ENCODE peak calls at places on chromosomes 2 and 18, in six cellular contexts. Y, H, B, V, Z and E are unnamed samples.

GRCh38 chr2:239329972-239330572 is 70.7 kb downstream of the HDAC4 start:
- DNase-seq in Y (no peak), H (no peak), B (no peak), V (peak; percentile 61), Z (no peak), E (no peak)

GRCh38 chr2:224410946-224411561 is 9.1 kb upstream of the FAM124B start:
- DNase-seq in Y (no peak), H (no peak), B (no peak), V (no peak), Z (no peak), E (no peak)

GRCh38 chr2:1856922-1857321 is 112.6 kb upstream of the PXDN start:
- DNase-seq in Y (no peak), H (no peak), B (no peak), V (no peak), Z (no peak), E (peak; percentile 20)

GRCh38 chr2:126835811-126836210 is 62.9 kb upstream of the TEX51 start:
- DNase-seq in Y (no peak), H (no peak), B (no peak), V (no peak), Z (no peak), E (no peak)

GRCh38 chr2:203960791-203961190 is 24.2 kb downstream of the ICOS start:
- DNase-seq in Y (no peak), H (no peak), B (no peak), V (no peak), Z (no peak), E (peak; percentile 9)

GRCh38 chr2:134002391-134002790 is 251.5 kb upstream of the MGAT5 start:
- DNase-seq in Y (no peak), H (no peak), B (no peak), V (no peak), Z (no peak), E (no peak)

GRCh38 chr18:35524236-35524635 is 26.5 kb upstream of the INO80C start:
- DNase-seq in Y (peak; percentile 57), H (no peak), B (no peak), V (no peak), Z (no peak), E (no peak)

GRCh38 chr2:23861952-23862351 is 65.0 kb downstream of the ATAD2B start:
- DNase-seq in Y (no peak), H (no peak), B (no peak), V (no peak), Z (no peak), E (no peak)

GRCh38 chr18:68916734-68917133 is 118.9 kb downstream of the CCDC102B start:
- DNase-seq in Y (no peak), H (no peak), B (no peak), V (no peak), Z (no peak), E (no peak)

GRCh38 chr2:59322005-59322404 is 1080.9 kb upstream of the FANCL start:
- DNase-seq in Y (no peak), H (no peak), B (no peak), V (no peak), Z (no peak), E (no peak)

GRCh38 chr2:88669371-88670214 is 21.9 kb upstream of the RPIA start:
- DNase-seq in Y (no peak), H (no peak), B (no peak), V (peak; percentile 53), Z (no peak), E (peak; percentile 40)

GRCh38 chr2:83596592-83597339 is 862.3 kb downstream of the SUCLG1 start:
- DNase-seq in Y (no peak), H (no peak), B (no peak), V (no peak), Z (no peak), E (no peak)

GRCh38 chr2:208150956-208151355 is 5.0 kb upstream of the CRYGB start:
- DNase-seq in Y (no peak), H (no peak), B (no peak), V (no peak), Z (no peak), E (no peak)

GRCh38 chr18:2932247-2933181 is 80.4 kb downstream of the LPIN2 start:
- DNase-seq in Y (no peak), H (peak; percentile 34), B (peak; percentile 11), V (peak; percentile 64), Z (no peak), E (peak; percentile 57)

GRCh38 chr2:239177908-239178307 is 222.9 kb downstream of the HDAC4 start:
- DNase-seq in Y (no peak), H (no peak), B (no peak), V (no peak), Z (no peak), E (no peak)

GRCh38 chr2:176817061-176817565 is 395.5 kb upstream of the HNRNPA3 start:
- DNase-seq in Y (no peak), H (no peak), B (no peak), V (peak; percentile 57), Z (no peak), E (no peak)

GRCh38 chr18:24270358-24270936 is 127.2 kb downstream of the OSBPL1A start:
- DNase-seq in Y (no peak), H (no peak), B (no peak), V (no peak), Z (no peak), E (no peak)

GRCh38 chr18:24273596-24273995 is 124.0 kb downstream of the OSBPL1A start:
- DNase-seq in Y (no peak), H (no peak), B (no peak), V (no peak), Z (no peak), E (no peak)

GRCh38 chr18:24270937-24271380 is 126.7 kb downstream of the OSBPL1A start:
- DNase-seq in Y (no peak), H (no peak), B (no peak), V (no peak), Z (no peak), E (peak; percentile 37)

GRCh38 chr18:24268784-24269550 is 128.7 kb downstream of the OSBPL1A start:
- DNase-seq in Y (no peak), H (no peak), B (no peak), V (no peak), Z (no peak), E (no peak)

GRCh38 chr18:24271381-24272331 is 126.0 kb downstream of the OSBPL1A start:
- DNase-seq in Y (peak; percentile 90), H (no peak), B (peak; percentile 50), V (peak; percentile 89), Z (no peak), E (peak; percentile 63)
- H3K27ac ChIP-seq in Y (peak overlapping the region; percentile 85), H (no peak overlapping the region), B (no peak overlapping the region), V (peak overlapping the region; percentile 48), Z (peak overlapping the region; percentile 95), E (peak overlapping the region; percentile 66)

GRCh38 chr2:101116841-101117552 is 34.2 kb downstream of the TBC1D8 start:
- DNase-seq in Y (no peak), H (no peak), B (no peak), V (no peak), Z (no peak), E (no peak)

GRCh38 chr2:101115664-101116063 is 35.5 kb downstream of the TBC1D8 start:
- DNase-seq in Y (no peak), H (no peak), B (no peak), V (no peak), Z (no peak), E (no peak)

GRCh38 chr2:101114268-101114783 is 36.9 kb downstream of the TBC1D8 start:
- DNase-seq in Y (no peak), H (no peak), B (no peak), V (peak; percentile 31), Z (no peak), E (no peak)

GRCh38 chr2:101114815-101115214 is 36.4 kb downstream of the TBC1D8 start:
- DNase-seq in Y (peak; percentile 65), H (no peak), B (no peak), V (no peak), Z (no peak), E (no peak)

DNA sequence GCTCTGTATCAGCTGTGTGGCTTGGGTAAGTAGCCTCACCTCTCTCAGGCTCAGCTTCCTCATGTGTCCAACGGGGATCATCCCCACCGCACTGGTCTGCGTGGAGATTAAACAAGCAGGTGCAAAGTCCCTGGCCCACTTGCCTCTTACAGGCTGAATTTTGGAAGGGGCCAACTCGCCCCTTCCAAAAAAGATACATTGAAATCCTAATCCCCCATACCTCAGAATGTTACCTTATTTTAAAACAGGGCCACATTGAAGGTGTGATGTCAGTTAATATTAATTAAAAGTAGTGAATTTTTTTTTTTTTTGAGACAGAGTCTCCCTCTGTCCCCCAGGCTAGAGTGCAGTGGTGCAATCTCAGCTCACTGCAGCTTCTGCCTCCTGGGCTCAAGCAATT is 34.8 kb downstream of the TBC1D8 start:
- DNase-seq in Y (no peak), H (no peak), B (no peak), V (no peak), Z (no peak), E (no peak)
- H3K27ac ChIP-seq in Y (no peak overlapping the region), H (no peak overlapping the region), B (no peak overlapping the region), V (no peak overlapping the region), Z (no peak overlapping the region), E (no peak overlapping the region)

GRCh38 chr2:130851624-130852382 is 15.1 kb downstream of the ARHGEF4 start:
- DNase-seq in Y (no peak), H (no peak), B (no peak), V (no peak), Z (no peak), E (no peak)

GRCh38 chr2:130854301-130854700 is 17.6 kb downstream of the ARHGEF4 start:
- DNase-seq in Y (peak; percentile 24), H (no peak), B (no peak), V (no peak), Z (no peak), E (no peak)

GRCh38 chr2:130850788-130851623 is 14.3 kb downstream of the ARHGEF4 start:
- DNase-seq in Y (no peak), H (no peak), B (no peak), V (peak; percentile 57), Z (no peak), E (no peak)

GRCh38 chr2:130852521-130853115 is 15.9 kb downstream of the ARHGEF4 start:
- DNase-seq in Y (no peak), H (no peak), B (no peak), V (no peak), Z (no peak), E (no peak)

GRCh38 chr2:130853391-130853790 is 16.7 kb downstream of the ARHGEF4 start:
- DNase-seq in Y (no peak), H (no peak), B (no peak), V (no peak), Z (no peak), E (no peak)
- H3K27ac ChIP-seq in Y (no peak overlapping the region), H (no peak overlapping the region), B (no peak overlapping the region), V (no peak overlapping the region), Z (no peak overlapping the region), E (no peak overlapping the region)

GRCh38 chr2:60551241-60552095 is 2.0 kb downstream of the BCL11A start:
- DNase-seq in Y (no peak), H (no peak), B (no peak), V (peak; percentile 62), Z (no peak), E (no peak)

GRCh38 chr2:60549250-60550150 is 4.0 kb downstream of the BCL11A start:
- DNase-seq in Y (peak; percentile 63), H (no peak), B (no peak), V (peak; percentile 48), Z (no peak), E (no peak)

GRCh38 chr2:60550151-60550983 is 3.1 kb downstream of the BCL11A start:
- DNase-seq in Y (peak; percentile 85), H (no peak), B (no peak), V (peak; percentile 84), Z (no peak), E (peak; percentile 83)

GRCh38 chr2:60552096-60552850 is 1.2 kb downstream of the BCL11A start:
- DNase-seq in Y (no peak), H (no peak), B (no peak), V (peak; percentile 54), Z (no peak), E (no peak)

DNA sequence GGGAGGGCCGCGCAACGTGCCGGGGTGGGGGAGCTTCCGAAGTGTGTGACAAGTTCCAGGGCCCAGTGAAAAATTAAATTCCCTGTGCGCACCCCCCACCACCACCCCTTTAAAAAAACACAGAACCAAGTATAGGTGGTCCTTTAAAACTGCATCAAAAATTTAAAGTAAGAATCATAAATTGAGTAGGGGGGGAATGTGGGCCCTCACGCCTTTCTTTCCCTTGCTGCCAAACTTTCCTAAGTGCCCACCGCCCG is 2.5 kb downstream of the BCL11A start:
- DNase-seq in Y (no peak), H (no peak), B (no peak), V (no peak), Z (no peak), E (no peak)
- H3K27ac ChIP-seq in Y (no peak overlapping the region), H (no peak overlapping the region), B (no peak overlapping the region), V (peak overlapping the region; percentile 30), Z (no peak overlapping the region), E (no peak overlapping the region)